ENCODE peak calls at places on chromosomes 11 and 22, in ten cellular contexts. One of them, this sample, is unnamed.
A peak's percentile ranks its signal among the peaks of the same experiment; 100 is the strongest.

GRCh38 chr22:36110306-36110791 is 50.2 kb downstream of the APOL3 start:
- DNase-seq in H9: no peak
- DNase-seq in psoas muscle: peak; percentile 43
- DNase-seq in foreskin fibroblast: no peak
- DNase-seq in nephron progenitor cell: peak; percentile 23
- DNase-seq in choroid plexus epithelial cell: no peak
- DNase-seq in ovary: peak; percentile 32
- DNase-seq in left ventricle myocardium inferior: no peak
- DNase-seq in heart right ventricle: no peak
- DNase-seq in GM13977: no peak
- DNase-seq in this sample: no peak

GRCh38 chr11:16981651-16982194 is 32.5 kb downstream of the PLEKHA7 start:
- DNase-seq in psoas muscle: no peak
- DNase-seq in nephron progenitor cell: peak; percentile 29
- DNase-seq in choroid plexus epithelial cell: peak; percentile 47
- DNase-seq in ovary: no peak
- DNase-seq in GM13977: no peak
- DNase-seq in H9: peak; percentile 49
- DNase-seq in foreskin fibroblast: peak; percentile 60
- DNase-seq in heart right ventricle: no peak
- DNase-seq in left ventricle myocardium inferior: no peak
- DNase-seq in this sample: no peak

GRCh38 chr11:11476499-11476898 is 123.4 kb upstream of the CSNK2A3 start:
- DNase-seq in choroid plexus epithelial cell: no peak
- DNase-seq in nephron progenitor cell: no peak
- DNase-seq in psoas muscle: no peak
- DNase-seq in GM13977: no peak
- DNase-seq in ovary: no peak
- DNase-seq in left ventricle myocardium inferior: no peak
- DNase-seq in H9: no peak
- DNase-seq in heart right ventricle: no peak
- DNase-seq in foreskin fibroblast: no peak
- DNase-seq in this sample: no peak

GRCh38 chr11:96149743-96150555 is 193.0 kb downstream of the MAML2 start:
- DNase-seq in H9: no peak
- DNase-seq in foreskin fibroblast: peak; percentile 83
- DNase-seq in nephron progenitor cell: no peak
- DNase-seq in GM13977: no peak
- DNase-seq in left ventricle myocardium inferior: no peak
- DNase-seq in ovary: no peak
- DNase-seq in choroid plexus epithelial cell: peak; percentile 65
- DNase-seq in heart right ventricle: no peak
- DNase-seq in psoas muscle: no peak
- DNase-seq in this sample: no peak

GRCh38 chr11:111414936-111415335 is 35.9 kb upstream of the POU2AF1 start:
- DNase-seq in left ventricle myocardium inferior: no peak
- DNase-seq in foreskin fibroblast: no peak
- DNase-seq in GM13977: no peak
- DNase-seq in heart right ventricle: no peak
- DNase-seq in ovary: no peak
- DNase-seq in choroid plexus epithelial cell: no peak
- DNase-seq in nephron progenitor cell: no peak
- DNase-seq in psoas muscle: no peak
- DNase-seq in H9: no peak
- DNase-seq in this sample: no peak

GRCh38 chr11:17395554-17395961 is 7.1 kb upstream of the KCNJ11 start:
- DNase-seq in heart right ventricle: no peak
- DNase-seq in choroid plexus epithelial cell: no peak
- DNase-seq in left ventricle myocardium inferior: no peak
- DNase-seq in GM13977: peak; percentile 2
- DNase-seq in foreskin fibroblast: no peak
- DNase-seq in H9: no peak
- DNase-seq in ovary: no peak
- DNase-seq in psoas muscle: no peak
- DNase-seq in nephron progenitor cell: no peak
- DNase-seq in this sample: no peak

GRCh38 chr11:84437129-84438123 is 1151.3 kb upstream of the CCDC90B start:
- DNase-seq in choroid plexus epithelial cell: no peak
- DNase-seq in psoas muscle: no peak
- DNase-seq in left ventricle myocardium inferior: no peak
- DNase-seq in foreskin fibroblast: peak; percentile 0
- DNase-seq in ovary: peak; percentile 11
- DNase-seq in GM13977: peak; percentile 11
- DNase-seq in H9: peak; percentile 94
- DNase-seq in heart right ventricle: no peak
- DNase-seq in nephron progenitor cell: peak; percentile 52
- DNase-seq in this sample: peak; percentile 13

GRCh38 chr11:779120-779954 is 2.0 kb upstream of the GATD1 start:
- DNase-seq in foreskin fibroblast: no peak
- DNase-seq in ovary: peak; percentile 34
- DNase-seq in choroid plexus epithelial cell: no peak
- DNase-seq in GM13977: no peak
- DNase-seq in H9: no peak
- DNase-seq in left ventricle myocardium inferior: no peak
- DNase-seq in nephron progenitor cell: peak; percentile 4
- DNase-seq in heart right ventricle: peak; percentile 11
- DNase-seq in psoas muscle: no peak
- DNase-seq in this sample: no peak

DNA sequence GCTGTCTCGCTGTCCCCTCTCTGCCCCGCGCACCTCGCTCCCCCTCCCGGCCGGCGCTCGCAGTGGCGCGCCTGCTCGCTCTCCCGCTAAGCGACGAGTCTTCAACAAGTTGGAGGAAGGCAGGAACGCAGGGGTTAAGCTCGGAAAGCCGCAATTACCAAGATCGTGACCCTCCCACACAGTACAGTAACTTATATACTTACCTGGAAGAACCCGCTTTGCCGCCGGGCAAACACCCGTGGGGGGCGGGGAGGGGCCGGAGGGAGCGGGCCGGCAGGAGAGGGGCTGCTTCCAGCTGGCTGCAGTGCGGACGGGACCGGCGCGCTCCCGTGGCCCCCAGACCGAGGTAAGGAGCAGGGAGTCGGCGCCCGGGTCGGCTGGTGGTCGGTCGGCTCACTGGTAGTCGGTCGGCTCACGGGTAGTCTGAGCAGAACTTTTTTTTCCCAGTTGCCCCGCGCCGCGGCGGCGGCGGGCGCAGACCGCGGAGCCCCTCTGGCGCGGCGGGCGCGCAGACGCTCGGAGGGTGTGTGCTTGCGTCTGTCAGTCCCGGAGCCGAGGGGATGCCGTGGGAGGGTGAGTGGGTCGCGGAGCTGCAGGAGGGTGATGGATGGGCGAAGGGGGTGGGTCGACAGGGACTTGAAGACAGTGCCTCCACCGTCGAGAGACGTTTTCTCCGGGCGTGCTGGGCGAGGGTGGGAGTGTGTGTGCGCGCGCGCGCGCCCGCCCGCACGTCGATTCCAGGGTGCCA is 101.2 kb upstream of the HSD17B12 start:
- DNase-seq in H9: peak; percentile 78
- DNase-seq in ovary: no peak
- DNase-seq in heart right ventricle: no peak
- DNase-seq in foreskin fibroblast: peak; percentile 69
- DNase-seq in psoas muscle: no peak
- DNase-seq in left ventricle myocardium inferior: no peak
- DNase-seq in nephron progenitor cell: peak; percentile 71
- DNase-seq in choroid plexus epithelial cell: no peak
- DNase-seq in GM13977: peak; percentile 76
- DNase-seq in this sample: peak; percentile 77
- TF ChIP-seq CTCF in H9: peak; percentile 55
- TF ChIP-seq CTCF in ovary: no peak
- TF ChIP-seq CTCF in heart right ventricle: no peak
- TF ChIP-seq CTCF in foreskin fibroblast: peak; percentile 28
- TF ChIP-seq CTCF in psoas muscle: peak; percentile 31
- TF ChIP-seq CTCF in left ventricle myocardium inferior: peak; percentile 49
- TF ChIP-seq CTCF in nephron progenitor cell: peak; percentile 33
- TF ChIP-seq CTCF in choroid plexus epithelial cell: peak; percentile 45
- TF ChIP-seq CTCF in GM13977: peak; percentile 48
- TF ChIP-seq CTCF in this sample: peak; percentile 55

DNA sequence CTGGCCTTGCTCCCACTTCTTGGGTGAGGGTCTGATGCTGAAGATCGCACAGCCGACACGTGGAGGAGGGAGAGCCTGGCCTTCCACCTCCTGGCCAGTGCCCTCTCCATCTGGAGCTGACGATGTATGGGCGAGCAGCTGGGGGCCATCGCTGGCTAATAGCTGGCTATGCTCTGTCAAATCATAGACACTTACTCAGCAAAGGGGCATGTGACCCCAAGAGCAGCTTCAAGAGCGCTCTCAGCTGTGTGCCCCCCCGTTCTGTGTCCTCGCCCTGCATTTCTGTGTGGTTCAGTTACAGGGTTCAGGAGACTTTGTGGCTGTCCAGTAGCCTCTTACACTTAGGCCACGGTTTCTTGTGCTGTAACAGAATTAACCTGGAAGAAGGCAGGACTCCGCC is 26.4 kb downstream of the FBLN1 start:
- DNase-seq in psoas muscle: no peak
- DNase-seq in H9: no peak
- DNase-seq in left ventricle myocardium inferior: no peak
- DNase-seq in ovary: no peak
- DNase-seq in choroid plexus epithelial cell: no peak
- DNase-seq in nephron progenitor cell: no peak
- DNase-seq in foreskin fibroblast: peak; percentile 83
- DNase-seq in heart right ventricle: no peak
- DNase-seq in GM13977: no peak
- DNase-seq in this sample: no peak
- TF ChIP-seq CTCF in psoas muscle: no peak
- TF ChIP-seq CTCF in H9: no peak
- TF ChIP-seq CTCF in left ventricle myocardium inferior: no peak
- TF ChIP-seq CTCF in ovary: no peak
- TF ChIP-seq CTCF in choroid plexus epithelial cell: no peak
- TF ChIP-seq CTCF in nephron progenitor cell: no peak
- TF ChIP-seq CTCF in foreskin fibroblast: no peak
- TF ChIP-seq CTCF in heart right ventricle: no peak
- TF ChIP-seq CTCF in GM13977: no peak
- TF ChIP-seq CTCF in this sample: no peak

GRCh38 chr11:41456288-41456687 is 3.2 kb downstream of the LRRC4C start:
- DNase-seq in ovary: no peak
- DNase-seq in left ventricle myocardium inferior: no peak
- DNase-seq in heart right ventricle: no peak
- DNase-seq in GM13977: no peak
- DNase-seq in psoas muscle: no peak
- DNase-seq in H9: peak; percentile 28
- DNase-seq in foreskin fibroblast: no peak
- DNase-seq in nephron progenitor cell: no peak
- DNase-seq in choroid plexus epithelial cell: no peak
- DNase-seq in this sample: no peak

GRCh38 chr11:41457216-41458014 is 2.0 kb downstream of the LRRC4C start:
- DNase-seq in H9: no peak
- DNase-seq in ovary: no peak
- DNase-seq in foreskin fibroblast: no peak
- DNase-seq in GM13977: no peak
- DNase-seq in nephron progenitor cell: no peak
- DNase-seq in psoas muscle: no peak
- DNase-seq in left ventricle myocardium inferior: no peak
- DNase-seq in heart right ventricle: no peak
- DNase-seq in choroid plexus epithelial cell: no peak
- DNase-seq in this sample: no peak

GRCh38 chr11:41459602-41460405 is at the start of gene LRRC4C:
- DNase-seq in H9: no peak
- DNase-seq in ovary: no peak
- DNase-seq in nephron progenitor cell: peak; percentile 8
- DNase-seq in choroid plexus epithelial cell: no peak
- DNase-seq in psoas muscle: no peak
- DNase-seq in left ventricle myocardium inferior: no peak
- DNase-seq in foreskin fibroblast: no peak
- DNase-seq in heart right ventricle: no peak
- DNase-seq in GM13977: no peak
- DNase-seq in this sample: no peak

GRCh38 chr11:41461057-41461681 is 1.7 kb upstream of the LRRC4C start:
- DNase-seq in heart right ventricle: no peak
- DNase-seq in left ventricle myocardium inferior: no peak
- DNase-seq in psoas muscle: no peak
- DNase-seq in foreskin fibroblast: peak; percentile 2
- DNase-seq in nephron progenitor cell: no peak
- DNase-seq in ovary: no peak
- DNase-seq in choroid plexus epithelial cell: peak; percentile 24
- DNase-seq in GM13977: no peak
- DNase-seq in H9: no peak
- DNase-seq in this sample: no peak
- TF ChIP-seq CTCF in heart right ventricle: peak; percentile 40
- TF ChIP-seq CTCF in left ventricle myocardium inferior: peak; percentile 74
- TF ChIP-seq CTCF in psoas muscle: peak; percentile 52
- TF ChIP-seq CTCF in foreskin fibroblast: peak; percentile 45
- TF ChIP-seq CTCF in nephron progenitor cell: peak; percentile 86
- TF ChIP-seq CTCF in ovary: no peak
- TF ChIP-seq CTCF in choroid plexus epithelial cell: peak; percentile 55
- TF ChIP-seq CTCF in GM13977: peak; percentile 61
- TF ChIP-seq CTCF in H9: peak; percentile 81
- TF ChIP-seq CTCF in this sample: peak; percentile 38

GRCh38 chr11:12687216-12687623 is 13.0 kb downstream of the TEAD1 start:
- DNase-seq in nephron progenitor cell: no peak
- DNase-seq in psoas muscle: no peak
- DNase-seq in choroid plexus epithelial cell: no peak
- DNase-seq in heart right ventricle: no peak
- DNase-seq in foreskin fibroblast: no peak
- DNase-seq in ovary: no peak
- DNase-seq in H9: no peak
- DNase-seq in left ventricle myocardium inferior: no peak
- DNase-seq in GM13977: no peak
- DNase-seq in this sample: no peak

GRCh38 chr11:12685229-12685628 is 11.0 kb downstream of the TEAD1 start:
- DNase-seq in psoas muscle: no peak
- DNase-seq in H9: no peak
- DNase-seq in left ventricle myocardium inferior: no peak
- DNase-seq in nephron progenitor cell: no peak
- DNase-seq in foreskin fibroblast: no peak
- DNase-seq in heart right ventricle: no peak
- DNase-seq in ovary: no peak
- DNase-seq in GM13977: no peak
- DNase-seq in choroid plexus epithelial cell: no peak
- DNase-seq in this sample: no peak

GRCh38 chr11:12684821-12685220 is 10.6 kb downstream of the TEAD1 start:
- DNase-seq in GM13977: no peak
- DNase-seq in ovary: no peak
- DNase-seq in left ventricle myocardium inferior: no peak
- DNase-seq in H9: no peak
- DNase-seq in heart right ventricle: no peak
- DNase-seq in foreskin fibroblast: no peak
- DNase-seq in choroid plexus epithelial cell: no peak
- DNase-seq in nephron progenitor cell: no peak
- DNase-seq in psoas muscle: no peak
- DNase-seq in this sample: no peak

GRCh38 chr11:12687740-12688139 is 13.5 kb downstream of the TEAD1 start:
- DNase-seq in heart right ventricle: no peak
- DNase-seq in H9: peak; percentile 78
- DNase-seq in choroid plexus epithelial cell: no peak
- DNase-seq in GM13977: no peak
- DNase-seq in nephron progenitor cell: no peak
- DNase-seq in psoas muscle: no peak
- DNase-seq in left ventricle myocardium inferior: no peak
- DNase-seq in ovary: no peak
- DNase-seq in foreskin fibroblast: no peak
- DNase-seq in this sample: no peak

DNA sequence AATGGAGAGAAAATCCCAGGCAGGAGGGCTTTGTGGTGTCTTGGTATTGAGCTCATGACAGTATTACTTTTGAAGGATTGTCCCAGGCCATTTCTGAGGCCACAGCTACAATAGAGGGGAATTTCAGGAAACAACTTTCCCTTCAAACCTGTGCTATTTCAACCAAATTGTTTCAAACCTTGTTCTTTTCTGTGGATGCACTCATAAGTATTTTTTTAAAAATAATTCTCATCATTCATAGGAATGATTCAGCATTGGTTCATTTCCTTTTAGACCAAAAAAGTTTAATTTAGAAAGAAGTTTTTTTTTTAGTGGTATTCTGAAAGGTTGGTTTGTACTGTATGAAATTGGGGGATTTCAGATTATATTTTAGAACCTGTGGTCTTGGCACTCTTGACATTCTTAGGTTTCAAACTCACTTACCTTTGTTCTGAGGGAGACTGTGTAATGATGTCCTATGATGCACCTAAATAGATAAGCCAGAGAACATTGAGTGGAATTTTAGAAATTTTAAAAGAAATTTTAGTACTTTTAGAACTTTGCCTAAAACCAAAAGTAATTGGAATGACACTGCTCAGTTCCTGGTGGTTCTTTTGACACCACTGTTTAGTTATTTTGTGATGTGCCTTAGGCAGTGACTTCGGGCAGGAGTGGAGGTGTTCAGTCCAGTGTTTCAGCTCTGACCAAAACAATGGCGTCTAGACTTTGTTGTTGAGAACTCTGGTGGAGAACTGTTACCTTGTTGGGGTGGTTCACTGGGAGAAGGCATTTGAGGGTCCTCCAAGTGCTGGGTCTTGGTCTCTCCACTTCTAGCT is 12.2 kb downstream of the TEAD1 start:
- DNase-seq in ovary: no peak
- DNase-seq in heart right ventricle: no peak
- DNase-seq in choroid plexus epithelial cell: no peak
- DNase-seq in GM13977: no peak
- DNase-seq in psoas muscle: no peak
- DNase-seq in foreskin fibroblast: no peak
- DNase-seq in H9: no peak
- DNase-seq in nephron progenitor cell: no peak
- DNase-seq in left ventricle myocardium inferior: no peak
- DNase-seq in this sample: no peak
- TF ChIP-seq CTCF in ovary: no peak
- TF ChIP-seq CTCF in heart right ventricle: no peak
- TF ChIP-seq CTCF in choroid plexus epithelial cell: no peak
- TF ChIP-seq CTCF in GM13977: no peak
- TF ChIP-seq CTCF in psoas muscle: no peak
- TF ChIP-seq CTCF in foreskin fibroblast: no peak
- TF ChIP-seq CTCF in H9: no peak
- TF ChIP-seq CTCF in nephron progenitor cell: no peak
- TF ChIP-seq CTCF in left ventricle myocardium inferior: no peak
- TF ChIP-seq CTCF in this sample: no peak